ENCODE peak calls at places on chromosomes 3 and 15, in six cellular contexts. P, K, I, E, C and B are unnamed samples. For H3K36me3 and H3K4me1, the result is how much of the 10 kb centered on the place peaks cover.

GRCh38 chr3:42376397-42376798 is 34.0 kb downstream of the LYZL4 start:
- DNase-seq in P (peak), K (peak), I (peak), E (no peak), C (peak), B (no peak)

GRCh38 chr3:23112491-23112890 is 90.6 kb upstream of the UBE2E2 start:
- DNase-seq in P (no peak), K (peak), I (no peak), E (no peak), C (no peak), B (no peak)

GRCh38 chr15:36414670-36415069 is 164.8 kb upstream of the CDIN1 start:
- DNase-seq in P (peak), K (no peak), I (no peak), E (no peak), C (no peak), B (no peak)

GRCh38 chr3:110420158-110420641 is 651.4 kb upstream of the NECTIN3 start:
- DNase-seq in P (peak), K (no peak), I (no peak), E (no peak), C (peak), B (no peak)

GRCh38 chr3:172982731-172983364 is 158.2 kb downstream of the SPATA16 start:
- DNase-seq in P (no peak), K (no peak), I (no peak), E (no peak), C (peak), B (no peak)

GRCh38 chr15:57375827-57376694 is at the start of gene CGNL1:
- DNase-seq in P (no peak), K (peak), I (peak), E (peak), C (no peak), B (no peak)

GRCh38 chr15:97875513-97876285 is 84.8 kb upstream of the ARRDC4 start:
- DNase-seq in P (no peak), K (peak), I (no peak), E (no peak), C (no peak), B (peak)

GRCh38 chr3:111534701-111535100 is 7.3 kb upstream of the CD96 start:
- DNase-seq in P (peak), K (no peak), I (no peak), E (no peak), C (peak), B (no peak)

GRCh38 chr3:170470063-170471006 is 51.7 kb downstream of the CLDN11 start:
- DNase-seq in P (peak), K (no peak), I (no peak), E (no peak), C (peak), B (no peak)

GRCh38 chr3:146823622-146824021 is 218.5 kb upstream of the PLSCR5 start:
- DNase-seq in P (no peak), K (no peak), I (no peak), E (no peak), C (no peak), B (no peak)

GRCh38 chr3:121660356-121661171 is at the start of gene HCLS1:
- DNase-seq in P (no peak), K (peak), I (peak), E (no peak), C (no peak), B (no peak)

GRCh38 chr3:83928391-83928790 is 1030.4 kb upstream of the CADM2 start:
- DNase-seq in P (no peak), K (no peak), I (no peak), E (no peak), C (peak), B (peak)

GRCh38 chr15:80093854-80094418 is 34.5 kb downstream of the ZFAND6 start:
- DNase-seq in P (no peak), K (peak), I (peak), E (no peak), C (no peak), B (no peak)

GRCh38 chr3:39671600-39671999 is 137.8 kb upstream of the MYRIP start:
- DNase-seq in P (no peak), K (no peak), I (no peak), E (no peak), C (no peak), B (no peak)

GRCh38 chr15:28124841-28125240 is 25.7 kb upstream of the OCA2 start:
- DNase-seq in P (no peak), K (no peak), I (no peak), E (no peak), C (no peak), B (no peak)

GRCh38 chr15:91411570-91411969 is 311.5 kb downstream of the SV2B start:
- DNase-seq in P (no peak), K (no peak), I (no peak), E (no peak), C (no peak), B (no peak)

GRCh38 chr3:98331329-98331728 is 22.3 kb upstream of the OR5K4 start:
- DNase-seq in P (no peak), K (no peak), I (no peak), E (no peak), C (no peak), B (no peak)

DNA sequence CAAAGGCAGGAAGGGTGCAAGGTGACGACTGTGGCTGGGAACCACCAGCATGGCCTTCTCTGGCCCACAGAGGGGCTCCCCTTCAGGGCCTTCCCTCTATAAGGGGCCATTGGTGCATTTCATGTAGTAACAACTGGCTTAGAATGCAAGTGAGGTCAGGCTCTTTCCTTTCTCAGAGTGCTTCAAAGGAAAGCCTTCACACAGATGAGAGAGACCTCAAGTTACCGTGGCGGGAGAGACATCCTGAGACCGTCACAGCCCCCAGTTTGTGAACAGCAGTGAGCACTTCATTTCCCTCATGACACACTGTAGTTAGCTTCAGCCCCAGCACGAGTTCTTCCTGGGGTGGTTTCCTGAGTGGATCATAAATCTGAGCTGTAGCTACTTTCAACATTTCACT is 96.6 kb upstream of the LIMD1 start:
- DNase-seq in P (no peak), K (no peak), I (no peak), E (no peak), C (no peak), B (no peak)
- H3K36me3 ChIP-seq in P (under half), K (under half), I (under half), E (under half), C (under half), B (half or more)

DNA sequence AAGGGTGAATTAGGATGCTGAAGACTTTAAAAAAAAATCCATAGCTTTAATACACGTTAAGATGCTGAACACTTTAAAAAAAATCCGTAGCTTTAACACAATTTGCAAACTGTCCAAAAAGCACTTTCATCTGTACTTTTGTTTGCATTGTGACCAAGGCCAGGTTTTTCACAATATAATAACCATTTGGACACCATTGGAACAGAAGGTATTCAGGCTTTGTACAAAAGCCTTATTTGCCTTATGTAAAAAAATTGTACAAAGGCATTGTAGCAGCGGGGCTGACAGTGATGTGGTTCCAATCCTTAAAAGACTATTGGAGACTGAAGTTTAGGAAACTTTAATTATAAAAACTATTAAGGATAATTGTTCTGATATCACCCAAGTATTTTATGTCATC is 15.2 kb upstream of the ICE2 start:
- DNase-seq in P (no peak), K (no peak), I (no peak), E (no peak), C (no peak), B (no peak)
- H3K4me3 ChIP-seq in P (no peak), K (no peak), I (no peak), E (no peak), C (no peak), B (no peak)

GRCh38 chr3:123419850-123420292 is 29.0 kb downstream of the ADCY5 start:
- DNase-seq in P (no peak), K (peak), I (peak), E (peak), C (no peak), B (no peak)

GRCh38 chr3:123419156-123419849 is 29.6 kb downstream of the ADCY5 start:
- DNase-seq in P (no peak), K (no peak), I (peak), E (no peak), C (no peak), B (no peak)

GRCh38 chr3:123421353-123422174 is 27.3 kb downstream of the ADCY5 start:
- DNase-seq in P (no peak), K (peak), I (peak), E (no peak), C (no peak), B (no peak)

GRCh38 chr3:123422457-123422856 is 26.4 kb downstream of the ADCY5 start:
- DNase-seq in P (no peak), K (no peak), I (peak), E (no peak), C (no peak), B (no peak)

DNA sequence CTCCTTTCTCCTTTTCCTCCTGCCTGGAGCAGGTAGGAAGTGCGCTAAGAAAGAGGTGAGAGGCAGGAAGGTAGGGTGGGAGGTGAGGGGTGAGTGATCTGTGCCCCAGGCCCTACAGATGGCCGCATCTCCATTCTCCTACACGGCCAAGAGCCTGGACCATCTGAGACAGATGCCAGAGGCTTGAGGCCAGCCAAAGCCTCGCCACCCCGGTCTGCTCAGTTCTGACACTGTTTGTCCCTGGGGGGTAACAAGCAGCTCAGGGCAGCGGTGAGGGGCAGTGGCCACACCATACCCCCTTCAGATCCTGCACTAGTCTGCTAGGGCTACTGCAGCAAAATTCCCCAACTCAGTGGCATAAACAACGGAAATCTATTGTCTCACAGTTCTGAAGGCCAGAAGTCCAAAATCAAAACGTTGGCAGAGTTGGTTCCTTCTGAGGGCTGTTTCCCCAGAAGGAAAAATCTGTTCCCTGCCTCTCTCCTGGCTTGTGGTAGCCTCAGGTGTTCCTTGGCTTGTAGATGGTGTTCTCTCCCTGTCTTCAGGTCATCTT is 28.4 kb downstream of the ADCY5 start:
- DNase-seq in P (no peak), K (no peak), I (peak), E (no peak), C (no peak), B (no peak)
- H3K4me1 ChIP-seq in P (under half), K (under half), I (under half), E (under half), C (under half), B (under half)

GRCh38 chr15:40377606-40378005 is 4.9 kb upstream of the KNSTRN start:
- DNase-seq in P (no peak), K (no peak), I (no peak), E (no peak), C (no peak), B (no peak)
- H3K36me3 ChIP-seq in P (under half), K (under half), I (under half), E (under half), C (under half), B (under half)

DNA sequence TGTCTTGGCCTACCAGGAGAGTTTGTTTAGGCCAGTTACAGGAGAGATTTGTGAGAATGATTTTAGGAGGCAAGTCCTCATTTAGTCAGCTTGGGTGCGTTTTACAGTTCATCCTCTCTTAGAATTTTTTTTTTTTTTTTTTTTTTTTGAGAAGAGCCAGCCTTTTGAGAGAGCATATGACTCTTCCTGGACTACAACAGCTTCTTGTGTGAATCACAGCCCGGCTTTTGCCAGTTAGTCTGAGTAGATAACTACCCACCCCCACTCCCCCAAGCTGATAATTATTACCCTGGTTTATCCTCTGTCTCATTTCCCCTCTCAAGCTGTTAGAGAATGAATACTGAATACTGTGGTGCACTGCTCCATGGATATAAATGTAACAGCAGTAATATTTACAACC is 7.8 kb downstream of the CHD2 start:
- DNase-seq in P (peak), K (peak), I (no peak), E (no peak), C (peak), B (no peak)
- H3K4me3 ChIP-seq in P (no peak), K (no peak), I (no peak), E (peak), C (peak), B (no peak)

GRCh38 chr15:76159282-76159681 is 99.5 kb downstream of the TMEM266 start:
- DNase-seq in P (no peak), K (no peak), I (no peak), E (no peak), C (no peak), B (no peak)
- H3K4me1 ChIP-seq in P (under half), K (under half), I (under half), E (under half), C (under half), B (under half)

DNA sequence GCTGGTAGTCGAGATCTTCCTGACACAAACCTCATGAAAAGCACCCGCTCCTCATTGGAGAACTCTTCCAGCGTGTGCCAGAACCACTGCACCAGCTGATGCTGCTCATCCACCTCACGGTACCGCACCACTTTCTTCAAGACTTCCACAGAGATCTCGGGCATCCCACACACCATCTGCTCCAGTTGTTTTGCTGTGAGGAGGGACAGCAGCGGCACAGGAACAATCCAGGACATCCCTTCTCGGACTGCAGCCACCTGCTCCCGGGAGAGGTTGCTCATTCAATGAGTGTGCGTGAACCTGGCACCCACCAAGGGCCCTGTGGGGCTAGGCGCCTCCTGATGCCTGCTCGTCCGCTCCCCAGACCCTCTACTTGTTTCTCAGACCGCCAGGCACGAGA is 15.1 kb downstream of the FBXL22 start:
- DNase-seq in P (no peak), K (no peak), I (no peak), E (no peak), C (no peak), B (no peak)
- H3K36me3 ChIP-seq in P (under half), K (under half), I (under half), E (half or more), C (under half), B (half or more)